ENCODE peak calls at places on chromosomes 3 and 15, in ten cellular contexts. J is NCI-H1105 treated with DMSO at 0.1 percent for 48 hours; M is cerebellar cortex; Q is hepatocyte; A is activated CD8-positive, alpha-beta memory T cell treated with anti-CD3 and anti-CD28 coated beads for 48 hours; H is stimulated activated CD4-positive, alpha-beta T cell treated with anti-CD3 and anti-CD28 coated beads, Interleukin-2, amount 100 ng/mL, for 48 hours; Y is NCI-H345; K is caudate nucleus; R is substantia nigra; C is H4. B is an unnamed sample.

GRCh38 chr3:184563569-184563925 is 2.0 kb downstream of the EPHB3 start:
- DNase-seq in J (no peak), M (peak), Q (no peak), A (no peak), H (no peak), Y (no peak), K (no peak), R (no peak), C (no peak), B (no peak)

GRCh38 chr15:92882697-92883642 is 17.2 kb upstream of the CHD2 start:
- DNase-seq in J (no peak), M (no peak), Q (peak), A (no peak), H (no peak), Y (no peak), K (no peak), R (peak), C (no peak), B (no peak)

GRCh38 chr3:125002414-125002811 is 53.4 kb downstream of the HEG1 start:
- DNase-seq in J (no peak), M (no peak), Q (no peak), A (no peak), H (no peak), Y (no peak), K (no peak), R (no peak), C (no peak), B (no peak)

GRCh38 chr3:192445768-192446644 is 281.3 kb downstream of the FGF12 start:
- DNase-seq in J (peak), M (peak), Q (no peak), A (no peak), H (no peak), Y (peak), K (no peak), R (no peak), C (peak), B (no peak)

GRCh38 chr15:26069204-26069603 is 206.1 kb upstream of the ATP10A start:
- DNase-seq in J (no peak), M (peak), Q (no peak), A (no peak), H (no peak), Y (no peak), K (no peak), R (no peak), C (no peak), B (no peak)

GRCh38 chr3:69255928-69256327 is 130.0 kb downstream of the FRMD4B start:
- DNase-seq in J (peak), M (no peak), Q (peak), A (no peak), H (no peak), Y (peak), K (no peak), R (no peak), C (no peak), B (no peak)

GRCh38 chr15:72796515-72797337 is 13.2 kb upstream of the ADPGK start:
- DNase-seq in J (peak), M (peak), Q (peak), A (no peak), H (no peak), Y (peak), K (peak), R (no peak), C (peak), B (peak)

GRCh38 chr3:46372492-46373359 is 2.0 kb downstream of the CCR5 start:
- DNase-seq in J (no peak), M (peak), Q (peak), A (no peak), H (no peak), Y (no peak), K (no peak), R (no peak), C (peak), B (no peak)

GRCh38 chr15:57224664-57225063 is 151.6 kb upstream of the CGNL1 start:
- DNase-seq in J (no peak), M (no peak), Q (no peak), A (no peak), H (no peak), Y (no peak), K (no peak), R (no peak), C (peak), B (no peak)

GRCh38 chr3:190533511-190534282 is 19.8 kb downstream of the IL1RAP start:
- DNase-seq in J (no peak), M (no peak), Q (peak), A (no peak), H (no peak), Y (no peak), K (no peak), R (peak), C (peak), B (no peak)

GRCh38 chr3:171646357-171647133 is 163.7 kb downstream of the PLD1 start:
- DNase-seq in J (peak), M (peak), Q (peak), A (no peak), H (no peak), Y (no peak), K (no peak), R (no peak), C (peak), B (no peak)

GRCh38 chr3:115710799-115711198 is 87.5 kb downstream of the GAP43 start:
- DNase-seq in J (no peak), M (no peak), Q (no peak), A (no peak), H (no peak), Y (no peak), K (no peak), R (no peak), C (no peak), B (no peak)

GRCh38 chr3:58037141-58037910 is 29.1 kb downstream of the FLNB start:
- DNase-seq in J (no peak), M (no peak), Q (no peak), A (no peak), H (no peak), Y (no peak), K (no peak), R (no peak), C (no peak), B (no peak)

GRCh38 chr15:50315814-50316630 is 39.0 kb downstream of the GABPB1 start:
- DNase-seq in J (peak), M (peak), Q (peak), A (no peak), H (no peak), Y (peak), K (no peak), R (no peak), C (peak), B (no peak)